ENCODE peak calls at places on chromosomes 1 and 21, in eight cellular contexts. M is lung, U is thyroid gland, F is WERI-Rb-1, B is kidney epithelial cell, J is heart left ventricle, C is upper lobe of right lung, D is A549. T is an unnamed sample.

GRCh38 chr1:232923739-232924386 is 26.5 kb upstream of the NTPCR start:
- DNase-seq in M (no peak), U (no peak), F (no peak), B (peak), J (no peak), C (no peak), D (no peak), T (peak)

GRCh38 chr1:225888289-225888897 is 553 bp downstream of the LEFTY1 start:
- DNase-seq in M (no peak), U (no peak), F (no peak), B (no peak), J (no peak), C (no peak), D (no peak), T (no peak)

GRCh38 chr1:180167721-180168467 is 13.2 kb downstream of the QSOX1 start:
- DNase-seq in M (peak), U (no peak), F (no peak), B (no peak), J (peak), C (peak), D (peak), T (peak)

GRCh38 chr1:245657371-245657770 is 502.6 kb downstream of the KIF26B start:
- DNase-seq in M (no peak), U (no peak), F (no peak), B (no peak), J (no peak), C (no peak), D (no peak), T (no peak)

GRCh38 chr1:229229721-229230135 is 41.2 kb upstream of the RAB4A start:
- DNase-seq in M (peak), U (peak), F (no peak), B (no peak), J (peak), C (no peak), D (no peak), T (peak)

GRCh38 chr1:119882172-119883029 is 13.9 kb downstream of the ADAM30 start:
- DNase-seq in M (no peak), U (no peak), F (no peak), B (no peak), J (no peak), C (no peak), D (no peak), T (no peak)

GRCh38 chr1:187696092-187696491 is 867.3 kb downstream of the PLA2G4A start:
- DNase-seq in M (no peak), U (no peak), F (no peak), B (no peak), J (no peak), C (no peak), D (no peak), T (peak)

GRCh38 chr1:94698759-94699502 is 121.2 kb upstream of the SLC44A3 start:
- DNase-seq in M (no peak), U (no peak), F (no peak), B (no peak), J (no peak), C (no peak), D (peak), T (peak)

GRCh38 chr1:75502776-75503175 is 108.1 kb downstream of the SLC44A5 start:
- DNase-seq in M (no peak), U (no peak), F (no peak), B (peak), J (no peak), C (no peak), D (no peak), T (peak)

GRCh38 chr21:25607812-25608737 is 794 bp upstream of the MRPL39 start:
- DNase-seq in M (peak), U (peak), F (peak), B (peak), J (peak), C (peak), D (peak), T (peak)

GRCh38 chr1:86704972-86705632 is 726 bp downstream of the SH3GLB1 start:
- DNase-seq in M (peak), U (peak), F (peak), B (no peak), J (peak), C (no peak), D (peak), T (peak)

GRCh38 chr1:205424881-205425635 is 3.2 kb upstream of the LEMD1 start:
- DNase-seq in M (no peak), U (no peak), F (peak), B (no peak), J (no peak), C (no peak), D (no peak), T (no peak)

GRCh38 chr1:182215797-182216196 is 154.3 kb upstream of the ZNF648 start:
- DNase-seq in M (no peak), U (no peak), F (no peak), B (no peak), J (no peak), C (no peak), D (no peak), T (no peak)

GRCh38 chr1:9128161-9128519 is 762 bp downstream of the GPR157 start:
- DNase-seq in M (no peak), U (peak), F (no peak), B (no peak), J (peak), C (peak), D (no peak), T (no peak)

GRCh38 chr1:175422122-175422521 is 229.5 kb upstream of the KIAA0040 start:
- DNase-seq in M (no peak), U (no peak), F (no peak), B (no peak), J (no peak), C (no peak), D (no peak), T (no peak)

GRCh38 chr1:155012052-155012546 is 9.5 kb downstream of the ZBTB7B start:
- DNase-seq in M (peak), U (peak), F (peak), B (no peak), J (peak), C (peak), D (peak), T (peak)

GRCh38 chr21:35547946-35548774 is 499.1 kb upstream of the RUNX1 start:
- DNase-seq in M (no peak), U (no peak), F (no peak), B (no peak), J (no peak), C (no peak), D (no peak), T (no peak)

GRCh38 chr21:40166291-40166843 is 299.1 kb downstream of the PCP4 start:
- DNase-seq in M (no peak), U (no peak), F (no peak), B (no peak), J (no peak), C (no peak), D (no peak), T (no peak)

GRCh38 chr1:59237905-59238304 is 59.0 kb upstream of the FGGY start:
- DNase-seq in M (no peak), U (no peak), F (no peak), B (no peak), J (no peak), C (no peak), D (no peak), T (peak)

GRCh38 chr1:7281821-7282220 is 489.3 kb upstream of the VAMP3 start:
- DNase-seq in M (peak), U (no peak), F (no peak), B (no peak), J (no peak), C (no peak), D (no peak), T (peak)

GRCh38 chr1:241934181-241934815 is 23.3 kb upstream of the BECN2 start:
- DNase-seq in M (no peak), U (peak), F (no peak), B (peak), J (no peak), C (no peak), D (no peak), T (peak)

GRCh38 chr1:22661880-22662279 is 8.8 kb downstream of the C1QB start:
- DNase-seq in M (no peak), U (no peak), F (no peak), B (no peak), J (no peak), C (no peak), D (no peak), T (no peak)

GRCh38 chr21:36195613-36196012 is 39.0 kb downstream of the DOP1B start:
- DNase-seq in M (no peak), U (no peak), F (no peak), B (no peak), J (no peak), C (no peak), D (no peak), T (no peak)

GRCh38 chr1:32045770-32046169 is 27.0 kb upstream of the TMEM39B start:
- DNase-seq in M (no peak), U (no peak), F (no peak), B (no peak), J (no peak), C (no peak), D (no peak), T (no peak)

GRCh38 chr1:172964864-172965263 is 85.9 kb downstream of the TNFSF18 start:
- DNase-seq in M (no peak), U (no peak), F (no peak), B (no peak), J (no peak), C (no peak), D (no peak), T (no peak)

GRCh38 chr1:231040019-231040799 is at the start of gene FAM89A:
- DNase-seq in M (no peak), U (peak), F (peak), B (no peak), J (peak), C (peak), D (peak), T (peak)

GRCh38 chr1:228415853-228416216 is 826 bp downstream of the TRIM17 start:
- DNase-seq in M (no peak), U (no peak), F (no peak), B (no peak), J (no peak), C (no peak), D (no peak), T (no peak)

GRCh38 chr1:201358596-201358995 is 18.9 kb downstream of the TNNT2 start:
- DNase-seq in M (no peak), U (no peak), F (no peak), B (no peak), J (peak), C (peak), D (no peak), T (peak)

GRCh38 chr1:211517006-211517405 is 25.0 kb upstream of the RD3 start:
- DNase-seq in M (no peak), U (no peak), F (peak), B (no peak), J (no peak), C (no peak), D (peak), T (no peak)

GRCh38 chr1:77833521-77834100 is 54.2 kb downstream of the MIGA1 start:
- DNase-seq in M (no peak), U (no peak), F (no peak), B (no peak), J (no peak), C (no peak), D (no peak), T (peak)

GRCh38 chr1:34754878-34755637 is at the start of gene GJB5:
- DNase-seq in M (no peak), U (no peak), F (no peak), B (no peak), J (no peak), C (peak), D (no peak), T (no peak)

GRCh38 chr1:179310271-179310670 is 16.7 kb downstream of the SOAT1 start:
- DNase-seq in M (no peak), U (no peak), F (no peak), B (no peak), J (no peak), C (no peak), D (no peak), T (peak)

GRCh38 chr1:3467096-3468036 is 12.9 kb downstream of the ARHGEF16 start:
- DNase-seq in M (no peak), U (no peak), F (no peak), B (no peak), J (peak), C (peak), D (no peak), T (no peak)

GRCh38 chr1:9652379-9653194 is 1.1 kb downstream of the PIK3CD start:
- DNase-seq in M (no peak), U (no peak), F (no peak), B (no peak), J (no peak), C (peak), D (no peak), T (peak)

GRCh38 chr1:153572569-153573015 is 6.9 kb upstream of the S100A2 start:
- DNase-seq in M (peak), U (peak), F (peak), B (peak), J (peak), C (peak), D (peak), T (peak)

GRCh38 chr1:114558548-114558947 is 22.9 kb downstream of the BCAS2 start:
- DNase-seq in M (no peak), U (no peak), F (no peak), B (no peak), J (no peak), C (no peak), D (peak), T (peak)

GRCh38 chr1:6384962-6385672 is 8.4 kb downstream of the ACOT7 start:
- DNase-seq in M (no peak), U (peak), F (no peak), B (no peak), J (no peak), C (no peak), D (no peak), T (no peak)

GRCh38 chr1:150763631-150764223 is 1.9 kb downstream of the CTSS start:
- DNase-seq in M (no peak), U (no peak), F (no peak), B (no peak), J (no peak), C (no peak), D (no peak), T (no peak)
- H3K4me3 ChIP-seq in M (no peak), U (no peak), F (no peak), B (no peak), J (peak), C (peak), D (no peak), T (no peak)

GRCh38 chr1:90262286-90262685 is 267.4 kb downstream of the ZNF326 start:
- DNase-seq in M (no peak), U (no peak), F (no peak), B (no peak), J (no peak), C (no peak), D (no peak), T (no peak)
- TF ChIP-seq CTCF in M (no peak), U (no peak), F (no peak), B (no peak), J (no peak), C (no peak), D (no peak), T (no peak)

GRCh38 chr1:206472886-206473285 is 2.6 kb downstream of the IKBKE start:
- DNase-seq in M (no peak), U (no peak), F (no peak), B (no peak), J (peak), C (peak), D (no peak), T (no peak)
- H3K4me3 ChIP-seq in M (no peak), U (no peak), F (no peak), B (no peak), J (no peak), C (peak), D (no peak), T (no peak)

GRCh38 chr21:33132054-33132453 is 62.1 kb downstream of the OLIG1 start:
- DNase-seq in M (no peak), U (no peak), F (no peak), B (no peak), J (no peak), C (no peak), D (no peak), T (no peak)
- TF ChIP-seq CTCF in M (no peak), U (no peak), F (peak), B (peak), J (no peak), C (peak), D (peak), T (peak)

GRCh38 chr1:40305451-40305850 is 11.6 kb downstream of the COL9A2 start:
- DNase-seq in M (no peak), U (no peak), F (peak), B (no peak), J (no peak), C (no peak), D (no peak), T (peak)
- H3K4me3 ChIP-seq in M (no peak), U (no peak), F (no peak), B (no peak), J (no peak), C (no peak), D (no peak), T (no peak)